ENCODE peak calls at places on chromosomes 2 and 18, in nine cellular contexts. One of them, this sample, is unnamed.

GRCh38 chr2:74216642-74217041 is 18.2 kb downstream of the MTHFD2 start:
- DNase-seq in HCT116: no peak
- DNase-seq in Panc1: no peak
- DNase-seq in fibroblast of lung: no peak
- DNase-seq in upper lobe of right lung: no peak
- DNase-seq in coronary artery: no peak
- DNase-seq in pancreas: no peak
- DNase-seq in HL-60: no peak
- DNase-seq in progenitor cell of endocrine pancreas: no peak
- DNase-seq in this sample: no peak

GRCh38 chr2:62266433-62267038 is 70.6 kb downstream of the B3GNT2 start:
- DNase-seq in coronary artery: no peak
- DNase-seq in HL-60: no peak
- DNase-seq in fibroblast of lung: peak
- DNase-seq in HCT116: no peak
- DNase-seq in upper lobe of right lung: no peak
- DNase-seq in Panc1: no peak
- DNase-seq in pancreas: no peak
- DNase-seq in progenitor cell of endocrine pancreas: no peak
- DNase-seq in this sample: no peak

GRCh38 chr2:47636596-47636995 is 146.3 kb upstream of the MSH6 start:
- DNase-seq in pancreas: no peak
- DNase-seq in Panc1: no peak
- DNase-seq in HCT116: no peak
- DNase-seq in HL-60: no peak
- DNase-seq in fibroblast of lung: no peak
- DNase-seq in progenitor cell of endocrine pancreas: no peak
- DNase-seq in upper lobe of right lung: no peak
- DNase-seq in coronary artery: no peak
- DNase-seq in this sample: no peak

GRCh38 chr2:85748948-85749875 is 4.6 kb upstream of the ATOH8 start:
- DNase-seq in coronary artery: no peak
- DNase-seq in upper lobe of right lung: no peak
- DNase-seq in HL-60: no peak
- DNase-seq in fibroblast of lung: no peak
- DNase-seq in progenitor cell of endocrine pancreas: no peak
- DNase-seq in pancreas: no peak
- DNase-seq in Panc1: no peak
- DNase-seq in HCT116: no peak
- DNase-seq in this sample: no peak

GRCh38 chr2:139165599-139165998 is 385.4 kb upstream of the NXPH2 start:
- DNase-seq in Panc1: no peak
- DNase-seq in upper lobe of right lung: no peak
- DNase-seq in HL-60: no peak
- DNase-seq in pancreas: no peak
- DNase-seq in HCT116: no peak
- DNase-seq in coronary artery: no peak
- DNase-seq in fibroblast of lung: no peak
- DNase-seq in progenitor cell of endocrine pancreas: no peak
- DNase-seq in this sample: no peak

GRCh38 chr18:24259869-24260662 is 121.2 kb downstream of the CABYR start:
- DNase-seq in Panc1: no peak
- DNase-seq in HCT116: no peak
- DNase-seq in progenitor cell of endocrine pancreas: no peak
- DNase-seq in HL-60: no peak
- DNase-seq in pancreas: no peak
- DNase-seq in upper lobe of right lung: no peak
- DNase-seq in coronary artery: no peak
- DNase-seq in fibroblast of lung: no peak
- DNase-seq in this sample: no peak

GRCh38 chr2:16416651-16417050 is 249.0 kb downstream of the CYRIA start:
- DNase-seq in HL-60: no peak
- DNase-seq in upper lobe of right lung: no peak
- DNase-seq in progenitor cell of endocrine pancreas: no peak
- DNase-seq in Panc1: no peak
- DNase-seq in HCT116: no peak
- DNase-seq in fibroblast of lung: no peak
- DNase-seq in coronary artery: no peak
- DNase-seq in pancreas: no peak
- DNase-seq in this sample: no peak

GRCh38 chr2:202034249-202035088 is 814 bp downstream of the FZD7 start:
- DNase-seq in HL-60: peak
- DNase-seq in upper lobe of right lung: peak
- DNase-seq in HCT116: no peak
- DNase-seq in progenitor cell of endocrine pancreas: no peak
- DNase-seq in coronary artery: no peak
- DNase-seq in fibroblast of lung: peak
- DNase-seq in pancreas: peak
- DNase-seq in Panc1: no peak
- DNase-seq in this sample: peak

GRCh38 chr18:79508565-79509535 is 113.1 kb downstream of the NFATC1 start:
- DNase-seq in pancreas: peak
- DNase-seq in HCT116: no peak
- DNase-seq in upper lobe of right lung: peak
- DNase-seq in coronary artery: peak
- DNase-seq in fibroblast of lung: no peak
- DNase-seq in HL-60: peak
- DNase-seq in progenitor cell of endocrine pancreas: no peak
- DNase-seq in Panc1: no peak
- DNase-seq in this sample: peak

GRCh38 chr18:39660141-39660540 is 2094.5 kb upstream of the CELF4 start:
- DNase-seq in fibroblast of lung: peak
- DNase-seq in pancreas: no peak
- DNase-seq in Panc1: no peak
- DNase-seq in HCT116: no peak
- DNase-seq in upper lobe of right lung: no peak
- DNase-seq in coronary artery: no peak
- DNase-seq in progenitor cell of endocrine pancreas: no peak
- DNase-seq in HL-60: no peak
- DNase-seq in this sample: no peak

GRCh38 chr2:63601061-63601460 is 12.3 kb downstream of the MDH1 start:
- DNase-seq in Panc1: no peak
- DNase-seq in HL-60: no peak
- DNase-seq in upper lobe of right lung: no peak
- DNase-seq in coronary artery: no peak
- DNase-seq in fibroblast of lung: no peak
- DNase-seq in HCT116: no peak
- DNase-seq in progenitor cell of endocrine pancreas: no peak
- DNase-seq in pancreas: no peak
- DNase-seq in this sample: no peak

GRCh38 chr2:178700922-178701342 is 106.3 kb downstream of the TTN start:
- DNase-seq in coronary artery: no peak
- DNase-seq in fibroblast of lung: peak
- DNase-seq in HCT116: peak
- DNase-seq in progenitor cell of endocrine pancreas: no peak
- DNase-seq in Panc1: peak
- DNase-seq in pancreas: no peak
- DNase-seq in upper lobe of right lung: no peak
- DNase-seq in HL-60: peak
- DNase-seq in this sample: peak

GRCh38 chr2:11303290-11304013 is 41.0 kb downstream of the ROCK2 start:
- DNase-seq in HCT116: no peak
- DNase-seq in progenitor cell of endocrine pancreas: no peak
- DNase-seq in Panc1: no peak
- DNase-seq in pancreas: no peak
- DNase-seq in HL-60: no peak
- DNase-seq in upper lobe of right lung: no peak
- DNase-seq in coronary artery: no peak
- DNase-seq in fibroblast of lung: no peak
- DNase-seq in this sample: no peak

GRCh38 chr2:129642526-129643043 is 336.9 kb upstream of the RAB6C start:
- DNase-seq in upper lobe of right lung: no peak
- DNase-seq in Panc1: no peak
- DNase-seq in HL-60: no peak
- DNase-seq in HCT116: no peak
- DNase-seq in fibroblast of lung: no peak
- DNase-seq in progenitor cell of endocrine pancreas: no peak
- DNase-seq in coronary artery: no peak
- DNase-seq in pancreas: no peak
- DNase-seq in this sample: no peak

GRCh38 chr2:237208373-237209045 is 122.8 kb downstream of the COPS8 start:
- DNase-seq in HL-60: no peak
- DNase-seq in HCT116: no peak
- DNase-seq in fibroblast of lung: peak
- DNase-seq in pancreas: no peak
- DNase-seq in upper lobe of right lung: no peak
- DNase-seq in Panc1: no peak
- DNase-seq in progenitor cell of endocrine pancreas: no peak
- DNase-seq in coronary artery: peak
- DNase-seq in this sample: no peak

DNA sequence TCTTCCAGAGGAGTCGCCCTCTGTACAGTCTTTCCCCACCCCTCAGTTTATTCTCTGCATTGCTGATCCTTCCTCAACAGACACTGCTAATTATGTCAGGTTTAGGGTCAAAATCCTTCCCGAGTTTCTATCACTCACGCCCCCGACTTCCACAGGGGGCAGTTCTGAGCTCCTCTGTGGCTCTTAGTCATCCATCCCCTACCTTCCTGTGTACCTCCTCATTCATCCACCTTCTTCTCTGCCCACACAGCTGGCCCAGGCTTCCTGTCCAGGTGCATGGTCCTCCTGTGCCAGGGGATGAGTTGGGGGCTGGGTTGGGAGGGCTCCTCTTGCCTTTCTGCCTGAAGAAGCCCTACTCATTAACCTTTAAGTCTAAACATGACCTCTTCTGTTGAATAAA is 202.9 kb downstream of the ARL4C start:
- DNase-seq in HL-60: no peak
- DNase-seq in upper lobe of right lung: no peak
- DNase-seq in fibroblast of lung: no peak
- DNase-seq in HCT116: peak
- DNase-seq in pancreas: no peak
- DNase-seq in coronary artery: no peak
- DNase-seq in progenitor cell of endocrine pancreas: no peak
- DNase-seq in Panc1: no peak
- DNase-seq in this sample: no peak
- TF ChIP-seq CTCF in HL-60: no peak
- TF ChIP-seq CTCF in upper lobe of right lung: no peak
- TF ChIP-seq CTCF in fibroblast of lung: no peak
- TF ChIP-seq CTCF in HCT116: no peak
- TF ChIP-seq CTCF in pancreas: no peak
- TF ChIP-seq CTCF in coronary artery: no peak
- TF ChIP-seq CTCF in progenitor cell of endocrine pancreas: peak
- TF ChIP-seq CTCF in Panc1: no peak
- TF ChIP-seq CTCF in this sample: no peak

GRCh38 chr2:19793132-19793750 is 108.5 kb downstream of the TTC32 start:
- DNase-seq in HL-60: no peak
- DNase-seq in HCT116: no peak
- DNase-seq in upper lobe of right lung: no peak
- DNase-seq in pancreas: no peak
- DNase-seq in Panc1: no peak
- DNase-seq in coronary artery: peak
- DNase-seq in fibroblast of lung: no peak
- DNase-seq in progenitor cell of endocrine pancreas: no peak
- DNase-seq in this sample: no peak
- TF ChIP-seq CTCF in HL-60: no peak
- TF ChIP-seq CTCF in HCT116: no peak
- TF ChIP-seq CTCF in upper lobe of right lung: no peak
- TF ChIP-seq CTCF in pancreas: no peak
- TF ChIP-seq CTCF in Panc1: no peak
- TF ChIP-seq CTCF in coronary artery: no peak
- TF ChIP-seq CTCF in fibroblast of lung: no peak
- TF ChIP-seq CTCF in progenitor cell of endocrine pancreas: no peak
- TF ChIP-seq CTCF in this sample: no peak

GRCh38 chr2:53036196-53036595 is 731.4 kb upstream of the CHAC2 start:
- DNase-seq in fibroblast of lung: peak
- DNase-seq in upper lobe of right lung: no peak
- DNase-seq in coronary artery: no peak
- DNase-seq in Panc1: no peak
- DNase-seq in progenitor cell of endocrine pancreas: no peak
- DNase-seq in pancreas: no peak
- DNase-seq in HL-60: no peak
- DNase-seq in HCT116: no peak
- DNase-seq in this sample: no peak

GRCh38 chr2:53035153-53035552 is 732.5 kb upstream of the CHAC2 start:
- DNase-seq in HL-60: no peak
- DNase-seq in progenitor cell of endocrine pancreas: no peak
- DNase-seq in HCT116: no peak
- DNase-seq in coronary artery: no peak
- DNase-seq in Panc1: no peak
- DNase-seq in pancreas: no peak
- DNase-seq in fibroblast of lung: no peak
- DNase-seq in upper lobe of right lung: no peak
- DNase-seq in this sample: no peak

DNA sequence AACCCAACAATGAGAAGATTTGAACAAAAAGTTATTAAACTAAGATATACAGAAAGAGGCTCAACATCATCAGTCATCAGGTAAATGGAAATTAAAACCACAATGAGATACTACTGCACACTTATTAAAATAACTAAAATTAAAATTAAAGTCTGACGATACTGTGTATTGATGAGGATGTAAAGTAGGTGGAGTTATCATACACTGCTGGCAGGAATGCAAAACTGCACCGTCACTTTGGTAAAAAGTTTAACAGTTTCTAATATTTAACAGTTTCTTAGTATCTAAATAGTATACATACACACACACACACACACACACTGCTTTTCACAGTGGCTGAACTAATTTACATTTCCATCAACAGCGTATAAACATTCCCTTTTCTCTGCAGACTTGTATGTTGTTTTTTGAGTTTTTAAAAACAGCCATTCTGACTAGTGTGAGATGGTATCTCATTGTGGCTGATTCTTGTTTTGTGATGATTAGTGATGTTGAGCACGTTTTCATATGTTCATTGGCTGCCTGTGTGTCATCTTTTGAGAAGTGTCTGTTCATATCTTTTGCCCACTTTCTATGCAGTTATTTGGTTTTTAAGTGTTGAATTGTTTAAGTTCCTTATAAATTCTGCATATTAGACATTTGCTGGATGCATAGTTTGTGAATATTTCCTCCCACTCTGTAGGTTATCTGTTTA is 726.9 kb upstream of the CHAC2 start:
- DNase-seq in HL-60: no peak
- DNase-seq in HCT116: no peak
- DNase-seq in Panc1: no peak
- DNase-seq in coronary artery: no peak
- DNase-seq in fibroblast of lung: no peak
- DNase-seq in progenitor cell of endocrine pancreas: no peak
- DNase-seq in upper lobe of right lung: no peak
- DNase-seq in pancreas: no peak
- DNase-seq in this sample: no peak
- TF ChIP-seq CTCF in HL-60: no peak
- TF ChIP-seq CTCF in HCT116: no peak
- TF ChIP-seq CTCF in Panc1: no peak
- TF ChIP-seq CTCF in coronary artery: no peak
- TF ChIP-seq CTCF in fibroblast of lung: peak
- TF ChIP-seq CTCF in progenitor cell of endocrine pancreas: peak
- TF ChIP-seq CTCF in upper lobe of right lung: no peak
- TF ChIP-seq CTCF in pancreas: no peak
- TF ChIP-seq CTCF in this sample: no peak

DNA sequence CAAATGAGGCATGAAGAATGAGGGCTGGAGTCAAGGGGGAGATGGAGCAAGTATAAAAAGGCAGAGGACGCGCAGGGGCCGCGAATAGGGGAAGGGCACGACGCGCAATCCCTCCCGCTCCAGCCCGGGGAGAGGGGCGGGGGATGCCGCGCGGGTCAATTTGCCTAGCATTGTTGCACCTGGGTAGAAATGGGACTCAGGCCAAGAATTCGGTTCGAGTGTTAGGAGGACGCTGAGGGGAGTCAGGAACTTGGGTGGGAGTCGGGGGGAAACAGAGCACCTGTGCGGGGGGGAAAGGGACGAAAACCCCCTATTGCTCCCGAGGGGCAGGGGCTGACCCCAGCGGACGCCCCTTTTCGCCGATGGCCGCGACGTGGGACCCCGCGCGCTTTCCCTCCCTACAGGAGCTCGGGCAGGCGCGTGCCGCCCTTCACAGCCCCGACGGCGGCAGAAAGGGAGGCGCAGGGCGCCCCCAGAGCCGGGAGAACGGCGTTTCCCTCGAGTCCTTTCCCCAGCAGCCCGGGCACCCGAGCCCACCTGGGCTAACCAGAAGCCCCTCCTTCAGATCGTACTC is 425 bp downstream of the PAIP2B start:
- DNase-seq in pancreas: peak
- DNase-seq in HL-60: no peak
- DNase-seq in Panc1: no peak
- DNase-seq in fibroblast of lung: no peak
- DNase-seq in progenitor cell of endocrine pancreas: peak
- DNase-seq in coronary artery: peak
- DNase-seq in HCT116: no peak
- DNase-seq in upper lobe of right lung: peak
- DNase-seq in this sample: no peak
- TF ChIP-seq CTCF in pancreas: no peak
- TF ChIP-seq CTCF in HL-60: no peak
- TF ChIP-seq CTCF in Panc1: peak
- TF ChIP-seq CTCF in fibroblast of lung: no peak
- TF ChIP-seq CTCF in progenitor cell of endocrine pancreas: peak
- TF ChIP-seq CTCF in coronary artery: no peak
- TF ChIP-seq CTCF in HCT116: no peak
- TF ChIP-seq CTCF in upper lobe of right lung: peak
- TF ChIP-seq CTCF in this sample: no peak

This sample was measured in GM13977.